ENCODE peak calls at places on chromosomes 3 and 15, in nine cellular contexts. H, F, V, P, O, Z, N, B and E are unnamed samples.

GRCh38 chr3:10419637-10420232 is 85.7 kb downstream of the ATP2B2 start:
- DNase-seq in P (no peak), B (no peak), F (no peak), V (no peak), O (peak; percentile 91), N (no peak), Z (no peak), H (no peak), E (no peak)

GRCh38 chr3:105906834-105907233 is 38.0 kb upstream of the CBLB start:
- DNase-seq in V (no peak), N (peak; percentile 99), F (no peak), O (no peak), P (no peak), Z (no peak), B (no peak), H (no peak), E (no peak)

GRCh38 chr3:137217733-137218132 is 259.9 kb downstream of the IL20RB start:
- DNase-seq in P (no peak), F (no peak), N (no peak), H (no peak), O (no peak), B (no peak), V (no peak), Z (no peak), E (no peak)

GRCh38 chr3:126035362-126036050 is 48.4 kb downstream of the SLC41A3 start:
- DNase-seq in P (no peak), Z (no peak), F (no peak), O (no peak), N (no peak), B (no peak), V (no peak), H (no peak), E (no peak)

GRCh38 chr3:21718161-21718765 is 32.7 kb downstream of the ZNF385D start:
- DNase-seq in H (no peak), F (no peak), O (peak; percentile 94), N (no peak), B (no peak), V (peak; percentile 88), Z (no peak), P (no peak), E (peak; percentile 57)

GRCh38 chr15:92510163-92510882 is 116.6 kb downstream of the ST8SIA2 start:
- DNase-seq in H (no peak), Z (no peak), N (no peak), B (no peak), O (peak; percentile 13), V (no peak), P (no peak), F (no peak), E (no peak)

GRCh38 chr3:96101013-96101412 is 713.4 kb upstream of the EPHA6 start:
- DNase-seq in V (no peak), B (no peak), P (no peak), N (no peak), O (no peak), F (no peak), Z (no peak), H (no peak), E (no peak)

GRCh38 chr3:25396686-25397085 is 31.4 kb upstream of the RARB start:
- DNase-seq in H (no peak), N (no peak), P (no peak), O (no peak), V (no peak), F (no peak), B (no peak), Z (no peak), E (no peak)

GRCh38 chr15:79372428-79372827 is 59.7 kb upstream of the MINAR1 start:
- DNase-seq in P (no peak), F (no peak), O (peak; percentile 9), H (no peak), Z (no peak), N (no peak), V (no peak), B (no peak), E (no peak)

GRCh38 chr3:127170794-127171193 is 22.1 kb upstream of the PRR23E start:
- DNase-seq in H (no peak), Z (no peak), O (peak; percentile 86), N (peak; percentile 46), F (peak; percentile 1), V (no peak), B (no peak), P (no peak), E (no peak)

GRCh38 chr3:2390926-2391532 is 292.4 kb downstream of the CNTN4 start:
- DNase-seq in V (no peak), O (no peak), H (no peak), Z (no peak), B (no peak), P (no peak), N (no peak), F (no peak), E (no peak)

GRCh38 chr3:157669403-157669802 is 166.2 kb upstream of the VEPH1 start:
- DNase-seq in N (peak; percentile 15), O (no peak), F (no peak), B (no peak), V (no peak), P (no peak), Z (no peak), H (no peak), E (no peak)

GRCh38 chr3:133238015-133238414 is 161.8 kb upstream of the BFSP2 start:
- DNase-seq in H (no peak), O (no peak), Z (no peak), F (no peak), P (no peak), B (no peak), V (no peak), N (no peak), E (no peak)

GRCh38 chr3:159130108-159130507 is 328.3 kb downstream of the MFSD1 start:
- DNase-seq in H (no peak), B (no peak), V (peak; percentile 7), F (peak; percentile 24), Z (no peak), P (no peak), N (peak; percentile 64), O (no peak), E (no peak)

GRCh38 chr3:83934208-83935150 is 1024.3 kb upstream of the CADM2 start:
- DNase-seq in O (peak; percentile 71), P (peak; percentile 0), Z (no peak), V (peak; percentile 47), F (no peak), N (no peak), B (no peak), H (no peak), E (peak; percentile 69)

GRCh38 chr15:62183130-62183529 is 18.0 kb upstream of the C2CD4B start:
- DNase-seq in O (no peak), F (no peak), Z (no peak), V (no peak), N (no peak), P (no peak), H (no peak), B (no peak), E (no peak)

GRCh38 chr3:45706133-45706808 is 17.1 kb downstream of the SACM1L start:
- DNase-seq in B (no peak), O (no peak), H (no peak), P (no peak), F (no peak), Z (no peak), N (peak; percentile 34), V (no peak), E (no peak)

GRCh38 chr3:129323651-129324294 is 45.1 kb downstream of the HMCES start:
- DNase-seq in O (no peak), V (no peak), H (no peak), N (no peak), P (peak; percentile 80), Z (no peak), B (peak; percentile 69), F (no peak), E (no peak)

GRCh38 chr3:31066999-31067398 is 172.5 kb upstream of the GADL1 start:
- DNase-seq in B (no peak), P (no peak), O (peak; percentile 91), Z (no peak), H (no peak), N (peak; percentile 83), F (no peak), V (no peak), E (peak; percentile 73)

GRCh38 chr15:31803388-31803884 is 226.9 kb upstream of the CHRNA7 start:
- DNase-seq in N (no peak), Z (no peak), H (no peak), B (no peak), F (no peak), P (no peak), O (no peak), V (no peak), E (no peak)

GRCh38 chr3:128203171-128203570 is 49.9 kb downstream of the EEFSEC start:
- DNase-seq in B (no peak), H (no peak), O (no peak), N (no peak), F (no peak), Z (no peak), P (no peak), V (no peak), E (no peak)

GRCh38 chr15:73936181-73936580 is 9.9 kb downstream of the LOXL1 start:
- DNase-seq in O (no peak), F (no peak), N (no peak), B (no peak), H (no peak), V (no peak), P (no peak), Z (no peak), E (no peak)

GRCh38 chr3:128195802-128196201 is 42.5 kb downstream of the EEFSEC start:
- DNase-seq in H (no peak), P (no peak), O (no peak), F (peak; percentile 38), Z (no peak), B (no peak), N (no peak), V (no peak), E (no peak)

GRCh38 chr15:62365795-62366442 is 200.8 kb upstream of the C2CD4B start:
- DNase-seq in B (no peak), Z (no peak), V (no peak), F (no peak), P (no peak), O (no peak), H (no peak), N (no peak), E (no peak)

GRCh38 chr3:93969443-93969842 is 4.3 kb downstream of the PROS1 start:
- DNase-seq in P (no peak), F (no peak), H (no peak), N (peak; percentile 88), B (no peak), Z (no peak), V (no peak), O (peak; percentile 73), E (no peak)

GRCh38 chr3:69628956-69629355 is 110.3 kb upstream of the MITF start:
- DNase-seq in F (no peak), B (no peak), N (no peak), H (no peak), O (no peak), Z (no peak), P (no peak), V (no peak), E (no peak)

GRCh38 chr3:111690242-111690641 is 95.1 kb upstream of the ZBED2 start:
- DNase-seq in N (peak; percentile 55), Z (no peak), O (peak; percentile 52), H (no peak), V (peak; percentile 15), F (no peak), P (no peak), B (peak; percentile 30), E (no peak)

GRCh38 chr3:43214616-43215015 is 71.7 kb upstream of the SNRK start:
- DNase-seq in P (no peak), F (no peak), Z (no peak), H (no peak), O (peak; percentile 37), B (no peak), V (no peak), N (no peak), E (no peak)

GRCh38 chr3:4376499-4376898 is 73.3 kb downstream of the SETMAR start:
- DNase-seq in B (no peak), N (peak; percentile 48), Z (no peak), P (no peak), H (no peak), F (no peak), V (no peak), O (no peak), E (no peak)